ENCODE peak calls at places on chromosomes 3 and 15, in nine cellular contexts. One of them, this sample, is unnamed.
A peak's percentile ranks its signal among the peaks of the same experiment; 100 is the strongest.

GRCh38 chr3:45560270-45561020 is 34.1 kb upstream of the LIMD1 start:
- DNase-seq in cardiac muscle cell: no peak
- DNase-seq in adipocyte: peak; percentile 70
- DNase-seq in mucosa of descending colon: peak; percentile 38
- DNase-seq in fibroblast of lung: no peak
- DNase-seq in MG63: no peak
- DNase-seq in psoas muscle: peak; percentile 93
- DNase-seq in vagina: no peak
- DNase-seq in sigmoid colon: peak; percentile 95
- DNase-seq in this sample: peak; percentile 7

GRCh38 chr3:155323063-155323666 is 29.7 kb upstream of the STRIT1 start:
- DNase-seq in vagina: no peak
- DNase-seq in adipocyte: peak; percentile 92
- DNase-seq in mucosa of descending colon: peak; percentile 62
- DNase-seq in fibroblast of lung: peak; percentile 62
- DNase-seq in sigmoid colon: no peak
- DNase-seq in psoas muscle: no peak
- DNase-seq in MG63: peak; percentile 16
- DNase-seq in cardiac muscle cell: peak; percentile 83
- DNase-seq in this sample: peak; percentile 82

GRCh38 chr3:49745986-49746385 is 22.2 kb upstream of the GMPPB start:
- DNase-seq in cardiac muscle cell: no peak
- DNase-seq in adipocyte: peak; percentile 49
- DNase-seq in mucosa of descending colon: no peak
- DNase-seq in sigmoid colon: no peak
- DNase-seq in vagina: no peak
- DNase-seq in psoas muscle: no peak
- DNase-seq in MG63: no peak
- DNase-seq in fibroblast of lung: peak; percentile 88
- DNase-seq in this sample: peak; percentile 49

GRCh38 chr15:64915518-64916227 is 4.0 kb downstream of the ANKDD1A start:
- DNase-seq in mucosa of descending colon: no peak
- DNase-seq in adipocyte: no peak
- DNase-seq in fibroblast of lung: no peak
- DNase-seq in vagina: no peak
- DNase-seq in sigmoid colon: no peak
- DNase-seq in cardiac muscle cell: no peak
- DNase-seq in MG63: no peak
- DNase-seq in psoas muscle: no peak
- DNase-seq in this sample: no peak

GRCh38 chr3:180416111-180416541 is 185.8 kb upstream of the TTC14 start:
- DNase-seq in adipocyte: no peak
- DNase-seq in vagina: no peak
- DNase-seq in fibroblast of lung: peak; percentile 77
- DNase-seq in MG63: no peak
- DNase-seq in sigmoid colon: no peak
- DNase-seq in cardiac muscle cell: no peak
- DNase-seq in psoas muscle: no peak
- DNase-seq in mucosa of descending colon: no peak
- DNase-seq in this sample: no peak

GRCh38 chr3:167032267-167032876 is 347.7 kb downstream of the ZBBX start:
- DNase-seq in sigmoid colon: no peak
- DNase-seq in adipocyte: peak; percentile 60
- DNase-seq in psoas muscle: no peak
- DNase-seq in MG63: no peak
- DNase-seq in fibroblast of lung: peak; percentile 61
- DNase-seq in vagina: no peak
- DNase-seq in mucosa of descending colon: peak; percentile 6
- DNase-seq in cardiac muscle cell: peak; percentile 72
- DNase-seq in this sample: peak; percentile 22

GRCh38 chr3:170201527-170201926 is 20.0 kb upstream of the PHC3 start:
- DNase-seq in sigmoid colon: no peak
- DNase-seq in cardiac muscle cell: no peak
- DNase-seq in psoas muscle: no peak
- DNase-seq in mucosa of descending colon: no peak
- DNase-seq in MG63: no peak
- DNase-seq in adipocyte: no peak
- DNase-seq in vagina: no peak
- DNase-seq in fibroblast of lung: no peak
- DNase-seq in this sample: no peak

GRCh38 chr15:49558924-49559323 is 61.7 kb downstream of the FAM227B start:
- DNase-seq in psoas muscle: no peak
- DNase-seq in fibroblast of lung: no peak
- DNase-seq in vagina: no peak
- DNase-seq in mucosa of descending colon: no peak
- DNase-seq in adipocyte: peak; percentile 76
- DNase-seq in sigmoid colon: no peak
- DNase-seq in cardiac muscle cell: no peak
- DNase-seq in MG63: no peak
- DNase-seq in this sample: no peak

GRCh38 chr3:5198313-5198677 is 10.8 kb downstream of the EDEM1 start:
- DNase-seq in cardiac muscle cell: no peak
- DNase-seq in vagina: no peak
- DNase-seq in MG63: no peak
- DNase-seq in adipocyte: no peak
- DNase-seq in sigmoid colon: no peak
- DNase-seq in fibroblast of lung: no peak
- DNase-seq in mucosa of descending colon: no peak
- DNase-seq in psoas muscle: no peak
- DNase-seq in this sample: no peak

GRCh38 chr3:108180214-108180613 is 42.0 kb downstream of the IFT57 start:
- DNase-seq in fibroblast of lung: peak; percentile 91
- DNase-seq in psoas muscle: no peak
- DNase-seq in sigmoid colon: no peak
- DNase-seq in vagina: no peak
- DNase-seq in cardiac muscle cell: no peak
- DNase-seq in mucosa of descending colon: no peak
- DNase-seq in MG63: peak; percentile 53
- DNase-seq in adipocyte: peak; percentile 58
- DNase-seq in this sample: peak; percentile 84

GRCh38 chr3:47780727-47781325 is 867 bp downstream of the SMARCC1 start:
- DNase-seq in MG63: no peak
- DNase-seq in vagina: no peak
- DNase-seq in mucosa of descending colon: no peak
- DNase-seq in adipocyte: peak; percentile 54
- DNase-seq in psoas muscle: no peak
- DNase-seq in fibroblast of lung: peak; percentile 34
- DNase-seq in cardiac muscle cell: no peak
- DNase-seq in sigmoid colon: no peak
- DNase-seq in this sample: peak; percentile 59

GRCh38 chr3:129467934-129468333 is 27.9 kb downstream of the IFT122 start:
- DNase-seq in cardiac muscle cell: no peak
- DNase-seq in psoas muscle: no peak
- DNase-seq in sigmoid colon: no peak
- DNase-seq in fibroblast of lung: no peak
- DNase-seq in MG63: no peak
- DNase-seq in adipocyte: no peak
- DNase-seq in mucosa of descending colon: no peak
- DNase-seq in vagina: no peak
- DNase-seq in this sample: no peak

GRCh38 chr3:145094355-145094941 is 1066.5 kb downstream of the PLOD2 start:
- DNase-seq in mucosa of descending colon: no peak
- DNase-seq in adipocyte: peak; percentile 87
- DNase-seq in MG63: peak; percentile 7
- DNase-seq in sigmoid colon: no peak
- DNase-seq in vagina: no peak
- DNase-seq in psoas muscle: no peak
- DNase-seq in cardiac muscle cell: peak; percentile 87
- DNase-seq in fibroblast of lung: peak; percentile 72
- DNase-seq in this sample: peak; percentile 60

GRCh38 chr3:104510091-104510860 is 856.4 kb upstream of the ALCAM start:
- DNase-seq in fibroblast of lung: no peak
- DNase-seq in MG63: no peak
- DNase-seq in sigmoid colon: no peak
- DNase-seq in psoas muscle: no peak
- DNase-seq in cardiac muscle cell: peak; percentile 13
- DNase-seq in mucosa of descending colon: no peak
- DNase-seq in vagina: no peak
- DNase-seq in adipocyte: peak; percentile 92
- DNase-seq in this sample: no peak

GRCh38 chr3:3087279-3087678 is 22.9 kb downstream of the IL5RA start:
- DNase-seq in sigmoid colon: no peak
- DNase-seq in adipocyte: no peak
- DNase-seq in fibroblast of lung: no peak
- DNase-seq in vagina: no peak
- DNase-seq in MG63: no peak
- DNase-seq in psoas muscle: no peak
- DNase-seq in mucosa of descending colon: no peak
- DNase-seq in cardiac muscle cell: no peak
- DNase-seq in this sample: no peak

GRCh38 chr15:95162069-95162468 is 930.7 kb downstream of the MCTP2 start:
- DNase-seq in MG63: peak; percentile 7
- DNase-seq in vagina: no peak
- DNase-seq in adipocyte: peak; percentile 66
- DNase-seq in sigmoid colon: no peak
- DNase-seq in cardiac muscle cell: no peak
- DNase-seq in psoas muscle: no peak
- DNase-seq in fibroblast of lung: peak; percentile 69
- DNase-seq in mucosa of descending colon: no peak
- DNase-seq in this sample: peak; percentile 37
- H3K9me3 ChIP-seq in MG63: no peaks in the 10 kb centered on the region
- H3K9me3 ChIP-seq in vagina: no peaks in the 10 kb centered on the region
- H3K9me3 ChIP-seq in adipocyte: no peaks in the 10 kb centered on the region
- H3K9me3 ChIP-seq in sigmoid colon: no peaks in the 10 kb centered on the region
- H3K9me3 ChIP-seq in cardiac muscle cell: no peaks in the 10 kb centered on the region
- H3K9me3 ChIP-seq in psoas muscle: no peaks in the 10 kb centered on the region
- H3K9me3 ChIP-seq in fibroblast of lung: no peaks in the 10 kb centered on the region
- H3K9me3 ChIP-seq in mucosa of descending colon: no peaks in the 10 kb centered on the region
- H3K9me3 ChIP-seq in this sample: no peaks in the 10 kb centered on the region

DNA sequence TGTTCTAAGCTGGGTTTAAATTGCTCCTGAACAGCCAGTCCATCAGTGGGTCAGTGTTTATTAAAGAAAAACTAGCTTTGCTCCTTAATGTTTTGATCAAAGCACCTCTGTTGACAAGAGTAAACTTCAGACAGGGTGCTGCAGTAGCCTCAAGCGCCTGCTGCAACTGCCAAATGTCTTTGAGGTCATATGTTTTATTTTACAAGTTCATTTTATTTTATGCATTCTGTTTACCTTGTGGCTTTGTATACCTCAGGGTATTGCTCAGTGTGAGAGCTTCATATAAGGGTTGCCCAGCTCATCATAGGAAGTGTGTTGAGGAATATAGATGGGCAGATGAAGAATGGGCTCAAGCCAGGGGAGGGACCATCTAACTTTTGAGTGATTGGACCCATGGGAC is 8.5 kb downstream of the MYZAP start:
- DNase-seq in adipocyte: no peak
- DNase-seq in fibroblast of lung: no peak
- DNase-seq in psoas muscle: no peak
- DNase-seq in cardiac muscle cell: no peak
- DNase-seq in vagina: no peak
- DNase-seq in sigmoid colon: no peak
- DNase-seq in MG63: no peak
- DNase-seq in mucosa of descending colon: no peak
- DNase-seq in this sample: no peak
- H3K9me3 ChIP-seq in adipocyte: no peaks in the 10 kb centered on the region
- H3K9me3 ChIP-seq in fibroblast of lung: no peaks in the 10 kb centered on the region
- H3K9me3 ChIP-seq in psoas muscle: no peaks in the 10 kb centered on the region
- H3K9me3 ChIP-seq in cardiac muscle cell: no peaks in the 10 kb centered on the region
- H3K9me3 ChIP-seq in vagina: no peaks in the 10 kb centered on the region
- H3K9me3 ChIP-seq in sigmoid colon: no peaks in the 10 kb centered on the region
- H3K9me3 ChIP-seq in MG63: no peaks in the 10 kb centered on the region
- H3K9me3 ChIP-seq in mucosa of descending colon: no peaks in the 10 kb centered on the region
- H3K9me3 ChIP-seq in this sample: no peaks in the 10 kb centered on the region

GRCh38 chr3:111924283-111924682 is 54.5 kb upstream of the ABHD10 start:
- DNase-seq in cardiac muscle cell: no peak
- DNase-seq in adipocyte: no peak
- DNase-seq in MG63: peak; percentile 96
- DNase-seq in mucosa of descending colon: peak; percentile 33
- DNase-seq in fibroblast of lung: no peak
- DNase-seq in vagina: no peak
- DNase-seq in sigmoid colon: peak; percentile 93
- DNase-seq in psoas muscle: peak; percentile 85
- DNase-seq in this sample: no peak

GRCh38 chr3:111923095-111923771 is 55.6 kb upstream of the ABHD10 start:
- DNase-seq in mucosa of descending colon: no peak
- DNase-seq in psoas muscle: no peak
- DNase-seq in fibroblast of lung: peak; percentile 47
- DNase-seq in adipocyte: no peak
- DNase-seq in cardiac muscle cell: no peak
- DNase-seq in sigmoid colon: no peak
- DNase-seq in vagina: no peak
- DNase-seq in MG63: no peak
- DNase-seq in this sample: no peak

GRCh38 chr3:111928613-111929012 is 50.2 kb upstream of the ABHD10 start:
- DNase-seq in mucosa of descending colon: no peak
- DNase-seq in MG63: no peak
- DNase-seq in psoas muscle: no peak
- DNase-seq in cardiac muscle cell: no peak
- DNase-seq in sigmoid colon: no peak
- DNase-seq in fibroblast of lung: no peak
- DNase-seq in adipocyte: no peak
- DNase-seq in vagina: no peak
- DNase-seq in this sample: no peak

GRCh38 chr3:111923821-111924220 is 55.0 kb upstream of the ABHD10 start:
- DNase-seq in psoas muscle: no peak
- DNase-seq in cardiac muscle cell: no peak
- DNase-seq in fibroblast of lung: no peak
- DNase-seq in MG63: no peak
- DNase-seq in adipocyte: no peak
- DNase-seq in mucosa of descending colon: no peak
- DNase-seq in sigmoid colon: no peak
- DNase-seq in vagina: no peak
- DNase-seq in this sample: peak; percentile 28

GRCh38 chr3:111926266-111926676 is 52.6 kb upstream of the ABHD10 start:
- DNase-seq in cardiac muscle cell: no peak
- DNase-seq in mucosa of descending colon: no peak
- DNase-seq in sigmoid colon: no peak
- DNase-seq in adipocyte: no peak
- DNase-seq in psoas muscle: no peak
- DNase-seq in fibroblast of lung: no peak
- DNase-seq in MG63: peak; percentile 60
- DNase-seq in vagina: no peak
- DNase-seq in this sample: no peak
- H3K9me3 ChIP-seq in cardiac muscle cell: no peaks in the 10 kb centered on the region
- H3K9me3 ChIP-seq in mucosa of descending colon: no peaks in the 10 kb centered on the region
- H3K9me3 ChIP-seq in sigmoid colon: no peaks in the 10 kb centered on the region
- H3K9me3 ChIP-seq in adipocyte: no peaks in the 10 kb centered on the region
- H3K9me3 ChIP-seq in psoas muscle: no peaks in the 10 kb centered on the region
- H3K9me3 ChIP-seq in fibroblast of lung: no peaks in the 10 kb centered on the region
- H3K9me3 ChIP-seq in MG63: no peaks in the 10 kb centered on the region
- H3K9me3 ChIP-seq in vagina: no peaks in the 10 kb centered on the region
- H3K9me3 ChIP-seq in this sample: no peaks in the 10 kb centered on the region

DNA sequence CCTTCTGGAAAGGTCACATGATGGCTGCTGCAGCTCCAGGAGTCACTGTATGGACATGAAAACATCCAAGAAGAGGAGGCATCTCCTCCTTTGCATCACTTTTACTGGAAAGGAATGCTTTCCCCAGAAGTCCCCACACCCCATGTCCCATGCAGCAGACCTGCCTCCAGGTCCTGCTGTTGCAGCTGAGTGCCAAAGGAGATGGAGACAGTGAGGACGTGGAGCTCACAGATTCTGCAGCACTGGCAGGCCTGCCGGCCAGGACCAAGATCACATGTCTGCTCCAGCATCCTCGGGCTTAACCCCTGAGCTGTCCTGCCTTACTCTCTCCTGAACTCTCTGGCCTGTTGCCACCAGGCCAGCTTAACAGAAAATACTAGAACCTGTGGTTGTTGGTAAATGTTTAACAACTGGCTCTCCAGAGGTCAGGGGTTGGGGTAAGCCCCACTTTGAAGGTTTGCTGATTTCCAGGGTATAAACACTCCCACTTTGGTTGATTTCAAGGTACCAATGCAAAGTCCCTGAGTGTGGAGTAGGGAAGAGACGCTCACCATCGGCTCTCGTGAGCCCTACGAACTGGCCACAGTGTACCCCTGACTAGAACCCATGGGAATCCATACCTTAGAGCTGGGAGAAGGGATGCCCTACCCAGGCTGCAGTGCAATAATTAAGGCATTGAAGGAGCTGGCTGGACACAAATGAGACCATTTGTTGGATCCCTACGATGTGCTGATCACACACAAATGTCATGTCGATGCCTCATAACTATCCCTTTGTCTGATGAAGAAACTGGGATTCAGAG is 147.8 kb downstream of the OR4M2 start:
- DNase-seq in adipocyte: no peak
- DNase-seq in MG63: no peak
- DNase-seq in mucosa of descending colon: no peak
- DNase-seq in vagina: no peak
- DNase-seq in fibroblast of lung: no peak
- DNase-seq in sigmoid colon: no peak
- DNase-seq in psoas muscle: no peak
- DNase-seq in cardiac muscle cell: no peak
- DNase-seq in this sample: no peak
- H3K9me3 ChIP-seq in adipocyte: no peaks in the 10 kb centered on the region
- H3K9me3 ChIP-seq in MG63: no peaks in the 10 kb centered on the region
- H3K9me3 ChIP-seq in mucosa of descending colon: peaks cover 65% of the 10 kb centered on the region
- H3K9me3 ChIP-seq in vagina: no peaks in the 10 kb centered on the region
- H3K9me3 ChIP-seq in fibroblast of lung: peaks cover 8% of the 10 kb centered on the region
- H3K9me3 ChIP-seq in sigmoid colon: no peaks in the 10 kb centered on the region
- H3K9me3 ChIP-seq in psoas muscle: no peaks in the 10 kb centered on the region
- H3K9me3 ChIP-seq in cardiac muscle cell: peaks cover 9% of the 10 kb centered on the region
- H3K9me3 ChIP-seq in this sample: no peaks in the 10 kb centered on the region